ENCODE peak calls at places on chromosomes 13 and 19, in seven cellular contexts. Y is hippocampal formation; W is activated T-cell treated with anti-CD3 and anti-CD28 coated beads for 1 hour; O is stimulated activated CD4-positive, alpha-beta T cell treated with anti-CD3 and anti-CD28 coated beads, Interleukin-2, amount 100 ng/mL, for 48 hours; I is GF-D8; Z is left colon; L is LHCN-M2. R is an unnamed sample.

GRCh38 chr13:103044054-103044453 is 22.2 kb downstream of the SLC10A2 start:
- DNase-seq in Y (no peak), I (no peak), W (no peak), Z (no peak), L (no peak), O (no peak), R (no peak)

GRCh38 chr13:102900193-102900608 is 54.4 kb downstream of the ERCC5 start:
- DNase-seq in Z (no peak), Y (no peak), I (no peak), W (no peak), O (no peak), L (no peak), R (no peak)

GRCh38 chr19:14070268-14071050 is 2.1 kb upstream of the MISP3 start:
- DNase-seq in I (no peak), Y (no peak), Z (peak), W (no peak), O (no peak), L (no peak), R (no peak)

GRCh38 chr13:73365240-73365639 is 306.4 kb downstream of the KLF5 start:
- DNase-seq in W (no peak), Z (no peak), I (no peak), O (no peak), L (no peak), Y (no peak), R (no peak)

GRCh38 chr19:49017666-49018351 is 918 bp upstream of the LHB start:
- DNase-seq in Y (no peak), W (peak), Z (peak), O (peak), L (peak), I (no peak), R (peak)

GRCh38 chr19:11261902-11262839 is at the start of gene DOCK6:
- DNase-seq in I (no peak), L (no peak), W (no peak), Y (no peak), O (peak), Z (peak), R (peak)

GRCh38 chr13:99320693-99321481 is 13.7 kb upstream of the GPR183 start:
- DNase-seq in O (no peak), I (peak), Y (no peak), L (peak), Z (no peak), W (no peak), R (no peak)

GRCh38 chr19:10259162-10259905 is 7.3 kb downstream of the MRPL4 start:
- DNase-seq in O (peak), I (no peak), Z (peak), Y (peak), W (peak), L (peak), R (peak)

GRCh38 chr13:66462187-66462586 is 767.9 kb downstream of the PCDH9 start:
- DNase-seq in W (no peak), I (no peak), Z (no peak), O (no peak), L (no peak), Y (no peak), R (no peak)

GRCh38 chr19:46376241-46377153 is 29.6 kb downstream of the PPP5C start:
- DNase-seq in L (no peak), Z (no peak), W (no peak), Y (no peak), I (no peak), O (no peak), R (no peak)

GRCh38 chr19:3404324-3405260 is 38.2 kb downstream of the NFIC start:
- DNase-seq in Z (peak), W (no peak), L (peak), Y (peak), I (no peak), O (no peak), R (peak)

GRCh38 chr13:67351114-67351513 is 121.0 kb upstream of the PCDH9 start:
- DNase-seq in Z (no peak), Y (no peak), W (no peak), O (no peak), L (no peak), I (no peak), R (no peak)

GRCh38 chr13:41465215-41465907 is 8.0 kb downstream of the RGCC start:
- DNase-seq in L (peak), I (peak), Y (no peak), W (peak), Z (peak), O (peak), R (no peak)

GRCh38 chr19:49016067-49016839 is 638 bp downstream of the LHB start:
- DNase-seq in O (no peak), I (no peak), L (no peak), W (no peak), Z (no peak), Y (no peak), R (no peak)

GRCh38 chr13:36369268-36370107 is 23.3 kb upstream of the SPART start:
- DNase-seq in Z (no peak), I (no peak), L (no peak), Y (no peak), W (no peak), O (no peak), R (no peak)

GRCh38 chr19:47376589-47377144 is 27.6 kb downstream of the DHX34 start:
- DNase-seq in Z (no peak), I (no peak), O (no peak), W (no peak), Y (no peak), L (no peak), R (no peak)

GRCh38 chr13:30256713-30257432 is 50.5 kb downstream of the KATNAL1 start:
- DNase-seq in L (no peak), I (no peak), Y (no peak), O (no peak), Z (no peak), W (no peak), R (no peak)

GRCh38 chr13:30866692-30867669 is 39.1 kb upstream of the MEDAG start:
- DNase-seq in Z (no peak), Y (no peak), O (no peak), L (peak), W (no peak), I (no peak), R (no peak)

GRCh38 chr19:43908659-43909058 is 26.4 kb downstream of the ZNF45 start:
- DNase-seq in Z (no peak), Y (no peak), W (no peak), L (no peak), I (no peak), O (no peak), R (no peak)

GRCh38 chr19:57290970-57291369 is 10.7 kb downstream of the ZNF460 start:
- DNase-seq in I (no peak), L (no peak), Z (no peak), O (no peak), W (no peak), Y (no peak), R (no peak)

GRCh38 chr13:46154136-46154854 is 27.7 kb downstream of the LCP1 start:
- DNase-seq in Z (no peak), I (no peak), L (no peak), O (no peak), W (no peak), Y (no peak), R (no peak)

GRCh38 chr19:6069268-6069771 is 41.0 kb downstream of the RFX2 start:
- DNase-seq in Y (no peak), O (no peak), W (no peak), L (no peak), I (no peak), Z (peak), R (no peak)

GRCh38 chr19:46080561-46080960 is 39.8 kb upstream of the IGFL4 start:
- DNase-seq in Y (no peak), L (peak), O (no peak), Z (no peak), W (no peak), I (no peak), R (peak)

GRCh38 chr19:30738047-30738446 is 365.9 kb downstream of the ZNF536 start:
- DNase-seq in I (no peak), O (no peak), Y (no peak), Z (no peak), L (no peak), W (no peak), R (no peak)

GRCh38 chr13:51632643-51633357 is 48.5 kb downstream of the WDFY2 start:
- DNase-seq in Y (peak), Z (no peak), I (no peak), L (no peak), W (no peak), O (no peak), R (peak)